ENCODE peak calls at places on chromosome 11, in five cellular contexts. Y, Q, R, B and V are unnamed samples.

GRCh38 chr11:111457731-111458368 is 54.3 kb downstream of the BTG4 start:
- DNase-seq in Y (no peak), Q (no peak), R (no peak), B (no peak), V (no peak)

GRCh38 chr11:68664906-68665305 is 19.4 kb upstream of the GAL start:
- DNase-seq in Y (no peak), Q (peak), R (no peak), B (no peak), V (no peak)

GRCh38 chr11:3911908-3912505 is 56.5 kb downstream of the STIM1 start:
- DNase-seq in Y (no peak), Q (no peak), R (no peak), B (no peak), V (no peak)

GRCh38 chr11:125167954-125168821 is 3.6 kb downstream of the PKNOX2 start:
- DNase-seq in Y (no peak), Q (no peak), R (peak), B (peak), V (no peak)

GRCh38 chr11:131284041-131284440 is 86.4 kb upstream of the NTM start:
- DNase-seq in Y (no peak), Q (no peak), R (no peak), B (no peak), V (no peak)

GRCh38 chr11:69292221-69292648 is 1.7 kb upstream of the MYEOV start:
- DNase-seq in Y (peak), Q (no peak), R (peak), B (peak), V (no peak)

GRCh38 chr11:121589946-121590537 is 137.3 kb upstream of the SORL1-AS1 start:
- DNase-seq in Y (no peak), Q (no peak), R (no peak), B (no peak), V (no peak)

GRCh38 chr11:35763772-35764171 is 101.2 kb downstream of the TRIM44 start:
- DNase-seq in Y (no peak), Q (no peak), R (no peak), B (no peak), V (no peak)

GRCh38 chr11:86811637-86812321 is 11.4 kb downstream of the PRSS23 start:
- DNase-seq in Y (no peak), Q (no peak), R (peak), B (peak), V (no peak)

GRCh38 chr11:74676596-74676995 is 54.6 kb downstream of the CHRDL2 start:
- DNase-seq in Y (no peak), Q (no peak), R (no peak), B (no peak), V (no peak)

GRCh38 chr11:86637976-86638375 is 34.4 kb downstream of the ME3 start:
- DNase-seq in Y (no peak), Q (no peak), R (no peak), B (no peak), V (no peak)

GRCh38 chr11:45869551-45869950 is 15.9 kb upstream of the MAPK8IP1 start:
- DNase-seq in Y (no peak), Q (no peak), R (no peak), B (no peak), V (no peak)

GRCh38 chr11:48006301-48006992 is 26.1 kb downstream of the PTPRJ start:
- DNase-seq in Y (no peak), Q (no peak), R (no peak), B (peak), V (no peak)

GRCh38 chr11:44765676-44766075 is 38.9 kb downstream of the TSPAN18 start:
- DNase-seq in Y (no peak), Q (no peak), R (no peak), B (no peak), V (no peak)

GRCh38 chr11:108643974-108644373 is 20.9 kb upstream of the DDX10 start:
- DNase-seq in Y (no peak), Q (no peak), R (no peak), B (no peak), V (no peak)

GRCh38 chr11:91981995-91982394 is 242.6 kb upstream of the FAT3 start:
- DNase-seq in Y (no peak), Q (no peak), R (no peak), B (peak), V (no peak)

GRCh38 chr11:69396051-69396947 is 85.2 kb upstream of the LINC01488 start:
- DNase-seq in Y (no peak), Q (peak), R (no peak), B (no peak), V (no peak)

GRCh38 chr11:24142062-24142461 is 354.8 kb upstream of the LUZP2 start:
- DNase-seq in Y (no peak), Q (no peak), R (no peak), B (no peak), V (no peak)

GRCh38 chr11:117096140-117096972 is 1.9 kb downstream of the SIK3 start:
- DNase-seq in Y (peak), Q (no peak), R (peak), B (no peak), V (no peak)

GRCh38 chr11:109552376-109552775 is 130.4 kb downstream of the C11orf87 start:
- DNase-seq in Y (no peak), Q (no peak), R (no peak), B (peak), V (no peak)

GRCh38 chr11:106101797-106102196 is 24.3 kb downstream of the AASDHPPT start:
- DNase-seq in Y (no peak), Q (no peak), R (no peak), B (peak), V (no peak)

GRCh38 chr11:90738799-90739198 is 516.0 kb upstream of the CHORDC1 start:
- DNase-seq in Y (no peak), Q (no peak), R (no peak), B (no peak), V (no peak)

GRCh38 chr11:61832758-61833157 is 4.7 kb downstream of the FADS2 start:
- DNase-seq in Y (no peak), Q (no peak), R (no peak), B (no peak), V (no peak)

GRCh38 chr11:17479284-17480214 is 2.9 kb upstream of the ABCC8 start:
- DNase-seq in Y (peak), Q (no peak), R (peak), B (peak), V (no peak)

GRCh38 chr11:75735181-75735845 is 17.7 kb downstream of the MOGAT2 start:
- DNase-seq in Y (no peak), Q (no peak), R (no peak), B (no peak), V (no peak)

GRCh38 chr11:117640041-117640440 is 157.0 kb downstream of the DSCAML1 start:
- DNase-seq in Y (no peak), Q (peak), R (no peak), B (no peak), V (no peak)

GRCh38 chr11:70826950-70827349 is 425.4 kb downstream of the SHANK2 start:
- DNase-seq in Y (no peak), Q (no peak), R (no peak), B (no peak), V (no peak)

GRCh38 chr11:4647795-4648194 is 4.0 kb downstream of the OR51E1 start:
- DNase-seq in Y (no peak), Q (no peak), R (no peak), B (no peak), V (no peak)

GRCh38 chr11:67024410-67024809 is 1.5 kb downstream of the SYT12 start:
- DNase-seq in Y (no peak), Q (no peak), R (no peak), B (no peak), V (no peak)

GRCh38 chr11:73591743-73592142 is 6.2 kb downstream of the FAM168A start:
- DNase-seq in Y (no peak), Q (no peak), R (no peak), B (no peak), V (no peak)

GRCh38 chr11:112541140-112541901 is 280.7 kb upstream of the PLET1 start:
- DNase-seq in Y (no peak), Q (no peak), R (no peak), B (no peak), V (no peak)

GRCh38 chr11:111081021-111081511 is 164.5 kb upstream of the POU2AF2 start:
- DNase-seq in Y (no peak), Q (no peak), R (no peak), B (no peak), V (no peak)

GRCh38 chr11:18239655-18240054 is 3.1 kb upstream of the SAA4 start:
- DNase-seq in Y (no peak), Q (no peak), R (no peak), B (no peak), V (no peak)

GRCh38 chr11:117229931-117230285 is 2.0 kb downstream of the PCSK7 start:
- DNase-seq in Y (no peak), Q (no peak), R (no peak), B (no peak), V (no peak)

GRCh38 chr11:35158371-35159081 is 19.6 kb downstream of the CD44 start:
- DNase-seq in Y (no peak), Q (no peak), R (no peak), B (peak), V (no peak)

GRCh38 chr11:818396-819128 is at the start of gene PNPLA2:
- DNase-seq in Y (no peak), Q (peak), R (no peak), B (peak), V (no peak)

GRCh38 chr11:820655-821512 is 2.2 kb downstream of the PNPLA2 start:
- DNase-seq in Y (no peak), Q (peak), R (no peak), B (peak), V (no peak)

GRCh38 chr11:821513-822371 is 3.0 kb downstream of the PNPLA2 start:
- DNase-seq in Y (no peak), Q (peak), R (no peak), B (no peak), V (no peak)

GRCh38 chr11:819943-820649 is 1.4 kb downstream of the PNPLA2 start:
- DNase-seq in Y (no peak), Q (peak), R (peak), B (peak), V (peak)

GRCh38 chr11:819129-819931 is 616 bp downstream of the PNPLA2 start:
- DNase-seq in Y (peak), Q (peak), R (peak), B (peak), V (peak)
- TF ChIP-seq CTCF in Y (peak), Q (peak), R (no peak), B (peak), V (peak)

GRCh38 chr11:65432686-65433582 is 10.3 kb downstream of the NEAT1 start:
- DNase-seq in Y (no peak), Q (no peak), R (no peak), B (peak), V (no peak)
- TF ChIP-seq CTCF in Y (peak), Q (peak), R (peak), B (no peak), V (no peak)

GRCh38 chr11:13962562-13963168 is at the start of gene SPON1:
- DNase-seq in Y (peak), Q (peak), R (peak), B (peak), V (peak)

GRCh38 chr11:13962198-13962561 is 343 bp upstream of the SPON1 start:
- DNase-seq in Y (no peak), Q (no peak), R (no peak), B (no peak), V (no peak)

GRCh38 chr11:13963949-13964770 is 1.6 kb downstream of the SPON1 start:
- DNase-seq in Y (no peak), Q (peak), R (peak), B (no peak), V (peak)

GRCh38 chr11:13964771-13965074 is 2.2 kb downstream of the SPON1 start:
- DNase-seq in Y (no peak), Q (no peak), R (no peak), B (no peak), V (no peak)

DNA sequence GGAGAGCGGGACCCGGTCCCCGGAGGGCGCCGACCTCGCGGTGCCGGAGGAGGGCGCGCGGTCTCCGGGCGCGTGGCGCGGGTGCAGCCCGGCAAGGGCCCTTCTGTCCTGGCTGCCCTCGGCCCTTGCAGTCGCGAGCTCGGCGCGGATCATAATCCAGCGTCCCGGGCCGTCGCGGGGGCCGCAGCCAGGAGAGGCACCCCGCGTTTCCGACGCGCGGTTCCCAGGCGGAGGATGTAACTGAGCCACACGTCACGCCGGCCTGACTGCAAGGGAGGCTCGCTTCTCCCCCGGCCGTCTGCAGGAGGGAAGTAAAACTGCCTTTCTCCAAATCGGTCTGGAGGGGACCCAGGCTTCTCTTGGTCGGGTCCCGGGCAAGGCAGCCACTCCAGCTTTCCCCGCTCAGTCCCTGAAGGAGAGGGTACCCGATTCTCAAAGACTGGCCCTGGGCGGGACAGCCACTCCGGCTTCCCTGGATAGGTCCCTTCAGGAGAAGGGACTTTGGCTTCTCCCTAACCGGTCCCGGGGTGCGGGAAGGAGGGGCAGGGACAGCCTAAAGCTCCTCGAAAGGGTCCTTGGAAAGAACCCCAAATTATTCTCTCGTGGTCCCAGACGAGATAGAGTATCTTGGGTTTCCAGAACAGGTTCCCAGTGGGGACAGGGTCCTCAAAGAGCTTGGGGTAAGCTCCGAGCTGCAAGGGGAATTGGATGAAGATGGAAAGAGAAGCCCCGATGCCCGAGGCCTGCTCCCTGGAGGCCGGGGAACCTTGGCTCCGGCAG is 836 bp downstream of the SPON1 start:
- DNase-seq in Y (peak), Q (no peak), R (peak), B (peak), V (no peak)
- TF ChIP-seq CTCF in Y (no peak), Q (no peak), R (peak), B (no peak), V (no peak)

GRCh38 chr11:59550368-59550841 is 39.1 kb downstream of the OR4D9 start:
- DNase-seq in Y (peak), Q (peak), R (peak), B (peak), V (peak)
- TF ChIP-seq CTCF in Y (peak), Q (peak), R (peak), B (peak), V (peak)

GRCh38 chr11:63427971-63428508 is 58.5 kb downstream of the SLC22A9 start:
- DNase-seq in Y (no peak), Q (no peak), R (no peak), B (no peak), V (no peak)
- TF ChIP-seq CTCF in Y (no peak), Q (no peak), R (peak), B (no peak), V (no peak)

GRCh38 chr11:7364660-7365059 is 113.0 kb downstream of the SYT9 start:
- DNase-seq in Y (no peak), Q (no peak), R (no peak), B (no peak), V (no peak)
- TF ChIP-seq CTCF in Y (no peak), Q (no peak), R (no peak), B (no peak), V (no peak)

DNA sequence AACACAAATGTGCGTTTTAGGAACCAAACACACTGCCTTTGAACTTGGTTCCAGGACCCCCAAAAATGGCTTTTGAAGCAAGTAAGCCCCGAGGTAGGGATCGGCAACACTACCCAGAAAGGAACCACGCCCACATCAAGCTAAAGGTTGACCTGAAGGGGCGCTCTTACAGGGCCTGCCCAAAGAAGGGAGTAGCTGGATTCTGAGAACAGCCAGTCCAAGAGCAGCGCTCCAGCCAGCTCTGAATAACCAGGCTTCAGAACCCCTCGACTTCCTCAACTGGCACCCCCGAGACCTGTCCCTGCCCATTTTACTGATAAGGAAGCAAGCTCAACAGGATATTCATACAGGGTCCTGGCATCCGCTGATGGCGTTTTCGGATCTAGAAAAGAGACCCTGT is 18.9 kb upstream of the MOB2 start:
- DNase-seq in Y (no peak), Q (no peak), R (peak), B (no peak), V (no peak)
- TF ChIP-seq CTCF in Y (no peak), Q (no peak), R (peak), B (no peak), V (no peak)